ENCODE peak calls at places on chromosomes 7 and 10, in four cellular contexts. One of them, this sample, is unnamed. For H3K9me3, the result is how much of the 10 kb centered on the place peaks cover.

GRCh38 chr7:1095621-1096155 is 7.8 kb downstream of the GPER1 start:
- DNase-seq in K562: no peak
- DNase-seq in aorta: no peak
- DNase-seq in effector memory CD4-positive, alpha-beta T cell: no peak
- DNase-seq in this sample: no peak

GRCh38 chr10:60951272-60951724 is 7.3 kb upstream of the RHOBTB1 start:
- DNase-seq in K562: no peak
- DNase-seq in aorta: no peak
- DNase-seq in effector memory CD4-positive, alpha-beta T cell: no peak
- DNase-seq in this sample: no peak

GRCh38 chr7:89605362-89605761 is 548.9 kb upstream of the STEAP1 start:
- DNase-seq in K562: no peak
- DNase-seq in aorta: no peak
- DNase-seq in effector memory CD4-positive, alpha-beta T cell: no peak
- DNase-seq in this sample: no peak

GRCh38 chr10:93468532-93469213 is 13.5 kb downstream of the MYOF start:
- DNase-seq in K562: no peak
- DNase-seq in aorta: peak
- DNase-seq in effector memory CD4-positive, alpha-beta T cell: no peak
- DNase-seq in this sample: no peak

GRCh38 chr7:30795161-30795943 is 24.1 kb downstream of the MINDY4 start:
- DNase-seq in K562: no peak
- DNase-seq in aorta: no peak
- DNase-seq in effector memory CD4-positive, alpha-beta T cell: no peak
- DNase-seq in this sample: no peak

GRCh38 chr10:35699862-35700489 is 57.9 kb upstream of the FZD8 start:
- DNase-seq in K562: no peak
- DNase-seq in aorta: no peak
- DNase-seq in effector memory CD4-positive, alpha-beta T cell: no peak
- DNase-seq in this sample: no peak

GRCh38 chr10:8445353-8445752 is 390.9 kb downstream of the GATA3 start:
- DNase-seq in K562: no peak
- DNase-seq in aorta: no peak
- DNase-seq in effector memory CD4-positive, alpha-beta T cell: no peak
- DNase-seq in this sample: no peak

GRCh38 chr7:149595541-149595940 is 97.9 kb upstream of the ZNF746 start:
- DNase-seq in K562: no peak
- DNase-seq in aorta: no peak
- DNase-seq in effector memory CD4-positive, alpha-beta T cell: no peak
- DNase-seq in this sample: no peak

GRCh38 chr10:14604181-14605142 is 170.2 kb downstream of the FAM107B start:
- DNase-seq in K562: peak
- DNase-seq in aorta: peak
- DNase-seq in effector memory CD4-positive, alpha-beta T cell: peak
- DNase-seq in this sample: peak

GRCh38 chr10:35259769-35260397 is 76.4 kb upstream of the CCNY start:
- DNase-seq in K562: no peak
- DNase-seq in aorta: no peak
- DNase-seq in effector memory CD4-positive, alpha-beta T cell: no peak
- DNase-seq in this sample: no peak

GRCh38 chr7:20269726-20270125 is 52.5 kb upstream of the MACC1 start:
- DNase-seq in K562: no peak
- DNase-seq in aorta: no peak
- DNase-seq in effector memory CD4-positive, alpha-beta T cell: no peak
- DNase-seq in this sample: no peak

GRCh38 chr10:119429771-119430170 is 112.7 kb downstream of the RGS10 start:
- DNase-seq in K562: no peak
- DNase-seq in aorta: no peak
- DNase-seq in effector memory CD4-positive, alpha-beta T cell: no peak
- DNase-seq in this sample: no peak

GRCh38 chr10:119611433-119611832 is 14.7 kb upstream of the TIAL1 start:
- DNase-seq in K562: no peak
- DNase-seq in aorta: no peak
- DNase-seq in effector memory CD4-positive, alpha-beta T cell: no peak
- DNase-seq in this sample: no peak

GRCh38 chr7:143185551-143185950 is 2.3 kb downstream of the TAS2R39 start:
- DNase-seq in K562: no peak
- DNase-seq in aorta: no peak
- DNase-seq in effector memory CD4-positive, alpha-beta T cell: no peak
- DNase-seq in this sample: no peak

GRCh38 chr10:47047577-47048532 is 136.6 kb downstream of the PTPN20 start:
- DNase-seq in K562: peak
- DNase-seq in aorta: peak
- DNase-seq in effector memory CD4-positive, alpha-beta T cell: peak
- DNase-seq in this sample: peak

GRCh38 chr7:75931676-75932075 is 16.7 kb downstream of the POR start:
- DNase-seq in K562: no peak
- DNase-seq in aorta: no peak
- DNase-seq in effector memory CD4-positive, alpha-beta T cell: no peak
- DNase-seq in this sample: no peak

GRCh38 chr10:122034149-122034756 is 45.3 kb downstream of the TACC2 start:
- DNase-seq in K562: no peak
- DNase-seq in aorta: no peak
- DNase-seq in effector memory CD4-positive, alpha-beta T cell: no peak
- DNase-seq in this sample: no peak

GRCh38 chr10:128469515-128469914 is 343.3 kb upstream of the MKI67 start:
- DNase-seq in K562: no peak
- DNase-seq in aorta: no peak
- DNase-seq in effector memory CD4-positive, alpha-beta T cell: no peak
- DNase-seq in this sample: no peak

GRCh38 chr7:155935005-155935557 is 122.8 kb upstream of the SHH start:
- DNase-seq in K562: no peak
- DNase-seq in aorta: no peak
- DNase-seq in effector memory CD4-positive, alpha-beta T cell: no peak
- DNase-seq in this sample: no peak

GRCh38 chr7:4209966-4210365 is 472.1 kb upstream of the FOXK1 start:
- DNase-seq in K562: no peak
- DNase-seq in aorta: no peak
- DNase-seq in effector memory CD4-positive, alpha-beta T cell: no peak
- DNase-seq in this sample: no peak

GRCh38 chr10:29324220-29324831 is 35.5 kb downstream of the LYZL1 start:
- DNase-seq in K562: no peak
- DNase-seq in aorta: no peak
- DNase-seq in effector memory CD4-positive, alpha-beta T cell: no peak
- DNase-seq in this sample: no peak

GRCh38 chr7:87599336-87599735 is 1.3 kb downstream of the ABCB1 start:
- DNase-seq in K562: no peak
- DNase-seq in aorta: peak
- DNase-seq in effector memory CD4-positive, alpha-beta T cell: peak
- DNase-seq in this sample: no peak

GRCh38 chr10:97163646-97164535 is 21.9 kb downstream of the SLIT1 start:
- DNase-seq in K562: no peak
- DNase-seq in aorta: no peak
- DNase-seq in effector memory CD4-positive, alpha-beta T cell: no peak
- DNase-seq in this sample: no peak

GRCh38 chr7:47333959-47334358 is 248.0 kb downstream of the TNS3 start:
- DNase-seq in K562: no peak
- DNase-seq in aorta: no peak
- DNase-seq in effector memory CD4-positive, alpha-beta T cell: no peak
- DNase-seq in this sample: no peak

GRCh38 chr7:80147543-80148376 is 13.1 kb downstream of the GNAI1 start:
- DNase-seq in K562: no peak
- DNase-seq in aorta: no peak
- DNase-seq in effector memory CD4-positive, alpha-beta T cell: no peak
- DNase-seq in this sample: no peak

GRCh38 chr7:149620961-149621360 is 123.4 kb upstream of the ZNF746 start:
- DNase-seq in K562: no peak
- DNase-seq in aorta: no peak
- DNase-seq in effector memory CD4-positive, alpha-beta T cell: no peak
- DNase-seq in this sample: no peak

GRCh38 chr10:132163278-132163765 is 23.4 kb upstream of the DPYSL4 start:
- DNase-seq in K562: peak
- DNase-seq in aorta: no peak
- DNase-seq in effector memory CD4-positive, alpha-beta T cell: no peak
- DNase-seq in this sample: peak

GRCh38 chr10:72274730-72275350 is 1.1 kb downstream of the DDIT4 start:
- DNase-seq in K562: peak
- DNase-seq in aorta: peak
- DNase-seq in effector memory CD4-positive, alpha-beta T cell: peak
- DNase-seq in this sample: peak

GRCh38 chr10:66799474-66799873 is 126.4 kb upstream of the LRRTM3 start:
- DNase-seq in K562: no peak
- DNase-seq in aorta: no peak
- DNase-seq in effector memory CD4-positive, alpha-beta T cell: no peak
- DNase-seq in this sample: no peak

GRCh38 chr10:3126741-3127342 is 45.7 kb downstream of the PITRM1 start:
- DNase-seq in K562: no peak
- DNase-seq in aorta: peak
- DNase-seq in effector memory CD4-positive, alpha-beta T cell: no peak
- DNase-seq in this sample: no peak

GRCh38 chr10:33216661-33217427 is 117.6 kb downstream of the NRP1 start:
- DNase-seq in K562: no peak
- DNase-seq in aorta: no peak
- DNase-seq in effector memory CD4-positive, alpha-beta T cell: no peak
- DNase-seq in this sample: no peak

GRCh38 chr10:60742512-60742911 is 35.8 kb upstream of the CDK1 start:
- DNase-seq in K562: no peak
- DNase-seq in aorta: no peak
- DNase-seq in effector memory CD4-positive, alpha-beta T cell: no peak
- DNase-seq in this sample: no peak

GRCh38 chr10:71766717-71767419 is 6.5 kb downstream of the VSIR start:
- DNase-seq in K562: peak
- DNase-seq in aorta: peak
- DNase-seq in effector memory CD4-positive, alpha-beta T cell: no peak
- DNase-seq in this sample: no peak

GRCh38 chr10:131013281-131013680 is 298.2 kb downstream of the TCERG1L start:
- DNase-seq in K562: no peak
- DNase-seq in aorta: no peak
- DNase-seq in effector memory CD4-positive, alpha-beta T cell: no peak
- DNase-seq in this sample: no peak

GRCh38 chr10:131016556-131016955 is 295.0 kb downstream of the TCERG1L start:
- DNase-seq in K562: no peak
- DNase-seq in aorta: no peak
- DNase-seq in effector memory CD4-positive, alpha-beta T cell: no peak
- DNase-seq in this sample: no peak

GRCh38 chr10:131017566-131018285 is 293.8 kb downstream of the TCERG1L start:
- DNase-seq in K562: no peak
- DNase-seq in aorta: no peak
- DNase-seq in effector memory CD4-positive, alpha-beta T cell: no peak
- DNase-seq in this sample: no peak

GRCh38 chr10:131014271-131014670 is 297.2 kb downstream of the TCERG1L start:
- DNase-seq in K562: no peak
- DNase-seq in aorta: no peak
- DNase-seq in effector memory CD4-positive, alpha-beta T cell: no peak
- DNase-seq in this sample: no peak

DNA sequence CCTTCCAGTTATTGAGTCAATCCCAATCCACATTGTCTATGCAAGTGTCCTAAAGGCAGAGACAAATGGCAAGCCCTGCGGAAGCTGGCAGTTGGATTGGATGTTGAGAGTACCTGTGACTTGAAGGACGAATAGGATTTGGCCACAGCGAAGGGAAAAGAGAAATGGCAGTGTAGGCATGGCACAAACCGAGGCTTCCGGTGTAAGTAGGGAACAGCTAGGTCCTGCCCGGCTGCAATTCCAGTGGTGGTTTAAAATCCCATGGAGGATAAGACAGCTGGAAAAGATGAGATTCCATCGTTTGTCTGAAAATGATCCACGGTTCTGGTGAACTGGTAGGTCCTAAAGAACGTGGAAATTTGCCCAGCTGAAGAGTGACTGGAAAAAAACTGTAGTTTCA is 296.2 kb downstream of the TCERG1L start:
- DNase-seq in K562: no peak
- DNase-seq in aorta: no peak
- DNase-seq in effector memory CD4-positive, alpha-beta T cell: no peak
- DNase-seq in this sample: no peak
- H3K9me3 ChIP-seq in K562: under half
- H3K9me3 ChIP-seq in aorta: under half
- H3K9me3 ChIP-seq in effector memory CD4-positive, alpha-beta T cell: under half
- H3K9me3 ChIP-seq in this sample: under half

GRCh38 chr7:63040966-63041610 is 957.6 kb upstream of the ZNF722 start:
- DNase-seq in K562: no peak
- DNase-seq in aorta: no peak
- DNase-seq in effector memory CD4-positive, alpha-beta T cell: no peak
- DNase-seq in this sample: no peak

GRCh38 chr7:63039882-63040281 is 958.8 kb upstream of the ZNF722 start:
- DNase-seq in K562: no peak
- DNase-seq in aorta: no peak
- DNase-seq in effector memory CD4-positive, alpha-beta T cell: no peak
- DNase-seq in this sample: no peak

GRCh38 chr7:63040336-63040735 is 958.3 kb upstream of the ZNF722 start:
- DNase-seq in K562: no peak
- DNase-seq in aorta: no peak
- DNase-seq in effector memory CD4-positive, alpha-beta T cell: no peak
- DNase-seq in this sample: no peak

GRCh38 chr7:63042730-63043511 is 955.7 kb upstream of the ZNF722 start:
- DNase-seq in K562: no peak
- DNase-seq in aorta: no peak
- DNase-seq in effector memory CD4-positive, alpha-beta T cell: no peak
- DNase-seq in this sample: no peak

GRCh38 chr7:63041786-63042185 is 956.9 kb upstream of the ZNF722 start:
- DNase-seq in K562: no peak
- DNase-seq in aorta: no peak
- DNase-seq in effector memory CD4-positive, alpha-beta T cell: no peak
- DNase-seq in this sample: no peak
- H3K9me3 ChIP-seq in K562: under half
- H3K9me3 ChIP-seq in aorta: under half
- H3K9me3 ChIP-seq in effector memory CD4-positive, alpha-beta T cell: under half
- H3K9me3 ChIP-seq in this sample: under half

DNA sequence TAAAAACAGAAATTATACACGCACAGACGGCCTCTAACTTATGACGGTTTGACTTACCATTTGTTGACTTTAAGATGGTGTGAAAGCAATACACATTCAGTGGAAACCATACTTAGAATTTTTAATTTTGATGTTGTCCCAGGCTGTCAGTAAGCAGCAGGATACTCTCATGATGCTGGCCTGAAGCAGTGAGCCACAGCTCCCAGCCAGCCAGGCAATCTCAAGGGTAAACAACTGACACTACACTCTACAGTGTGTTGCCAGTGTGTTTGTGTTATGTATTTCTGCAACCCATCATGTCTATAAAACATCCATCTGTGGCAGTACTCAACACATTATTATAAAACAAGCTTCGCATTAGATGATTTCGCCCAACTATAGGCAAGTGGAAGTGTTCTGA is 747.5 kb downstream of the NRG3 start:
- DNase-seq in K562: no peak
- DNase-seq in aorta: no peak
- DNase-seq in effector memory CD4-positive, alpha-beta T cell: no peak
- DNase-seq in this sample: no peak
- H3K9me3 ChIP-seq in K562: under half
- H3K9me3 ChIP-seq in aorta: under half
- H3K9me3 ChIP-seq in effector memory CD4-positive, alpha-beta T cell: under half
- H3K9me3 ChIP-seq in this sample: under half

DNA sequence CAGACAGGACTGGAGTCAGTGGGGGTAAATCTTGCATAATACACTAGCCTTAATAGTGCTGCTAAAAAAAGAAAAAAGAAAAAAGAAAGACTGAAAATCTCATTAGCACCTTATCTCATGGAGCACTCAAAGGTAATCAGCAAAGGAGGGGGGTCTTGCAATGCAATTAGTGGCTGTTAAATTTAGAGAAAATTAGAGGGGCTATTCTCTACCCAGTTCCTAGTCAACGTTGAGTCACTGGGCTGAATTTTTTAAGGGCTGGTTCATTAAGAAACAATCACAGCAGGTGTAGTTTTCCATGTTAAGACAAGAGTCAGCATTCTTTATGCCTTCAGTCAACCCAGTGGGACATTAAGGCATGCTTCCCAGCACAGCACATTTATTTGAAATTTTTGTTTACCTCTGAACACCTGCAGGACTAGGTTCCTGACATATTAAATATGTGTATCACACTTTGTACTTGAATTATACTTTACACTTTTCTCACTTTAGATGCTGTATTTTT is 1455.6 kb upstream of the CELF2 start:
- DNase-seq in K562: no peak
- DNase-seq in aorta: no peak
- DNase-seq in effector memory CD4-positive, alpha-beta T cell: no peak
- DNase-seq in this sample: no peak
- H3K9me3 ChIP-seq in K562: under half
- H3K9me3 ChIP-seq in aorta: under half
- H3K9me3 ChIP-seq in effector memory CD4-positive, alpha-beta T cell: under half
- H3K9me3 ChIP-seq in this sample: under half